ENCODE peak calls at places on chromosomes 4 and X, in six cellular contexts. One of them, this sample, is unnamed.

GRCh38 chrX:74540635-74541249 is 73.7 kb downstream of the RLIM start:
- DNase-seq in tibial artery: no peak
- DNase-seq in heart left ventricle: no peak
- DNase-seq in ovary: no peak
- DNase-seq in suprapubic skin: no peak
- DNase-seq in psoas muscle: no peak
- DNase-seq in this sample: no peak

GRCh38 chr4:116925900-116926457 is 159.4 kb downstream of the TRAM1L1 start:
- DNase-seq in tibial artery: no peak
- DNase-seq in heart left ventricle: no peak
- DNase-seq in ovary: no peak
- DNase-seq in suprapubic skin: no peak
- DNase-seq in psoas muscle: no peak
- DNase-seq in this sample: no peak

GRCh38 chr4:566035-566434 is 10.1 kb downstream of the TMEM271 start:
- DNase-seq in tibial artery: no peak
- DNase-seq in heart left ventricle: no peak
- DNase-seq in ovary: no peak
- DNase-seq in suprapubic skin: no peak
- DNase-seq in psoas muscle: no peak
- DNase-seq in this sample: no peak

GRCh38 chr4:51870441-51871188 is 27.7 kb downstream of the DCUN1D4 start:
- DNase-seq in tibial artery: no peak
- DNase-seq in heart left ventricle: no peak
- DNase-seq in ovary: no peak
- DNase-seq in suprapubic skin: no peak
- DNase-seq in psoas muscle: no peak
- DNase-seq in this sample: no peak

GRCh38 chrX:3990569-3990968 is 277.1 kb upstream of the PRKX start:
- DNase-seq in tibial artery: no peak
- DNase-seq in heart left ventricle: no peak
- DNase-seq in ovary: no peak
- DNase-seq in suprapubic skin: no peak
- DNase-seq in psoas muscle: no peak
- DNase-seq in this sample: no peak

GRCh38 chr4:27721193-27721592 is 860.6 kb downstream of the STIM2 start:
- DNase-seq in tibial artery: no peak
- DNase-seq in heart left ventricle: no peak
- DNase-seq in ovary: no peak
- DNase-seq in suprapubic skin: no peak
- DNase-seq in psoas muscle: no peak
- DNase-seq in this sample: no peak

GRCh38 chrX:19678941-19679340 is 163.6 kb upstream of the MAP3K15 start:
- DNase-seq in tibial artery: no peak
- DNase-seq in heart left ventricle: no peak
- DNase-seq in ovary: no peak
- DNase-seq in suprapubic skin: no peak
- DNase-seq in psoas muscle: no peak
- DNase-seq in this sample: no peak

GRCh38 chr4:19034089-19034488 is 1012.5 kb upstream of the LCORL start:
- DNase-seq in tibial artery: no peak
- DNase-seq in heart left ventricle: no peak
- DNase-seq in ovary: no peak
- DNase-seq in suprapubic skin: no peak
- DNase-seq in psoas muscle: no peak
- DNase-seq in this sample: no peak

GRCh38 chrX:30414144-30414543 is 105.0 kb upstream of the NR0B1 start:
- DNase-seq in tibial artery: no peak
- DNase-seq in heart left ventricle: no peak
- DNase-seq in ovary: no peak
- DNase-seq in suprapubic skin: no peak
- DNase-seq in psoas muscle: no peak
- DNase-seq in this sample: no peak

GRCh38 chrX:68183612-68184214 is 249.6 kb downstream of the OPHN1 start:
- DNase-seq in tibial artery: no peak
- DNase-seq in heart left ventricle: no peak
- DNase-seq in ovary: no peak
- DNase-seq in suprapubic skin: no peak
- DNase-seq in psoas muscle: no peak
- DNase-seq in this sample: no peak

GRCh38 chr4:76504613-76505465 is 69.8 kb downstream of the SHROOM3 start:
- DNase-seq in tibial artery: no peak
- DNase-seq in heart left ventricle: no peak
- DNase-seq in ovary: no peak
- DNase-seq in suprapubic skin: no peak
- DNase-seq in psoas muscle: no peak
- DNase-seq in this sample: no peak

GRCh38 chr4:139410312-139410711 is 43.6 kb upstream of the RAB33B start:
- DNase-seq in tibial artery: no peak
- DNase-seq in heart left ventricle: no peak
- DNase-seq in ovary: no peak
- DNase-seq in suprapubic skin: no peak
- DNase-seq in psoas muscle: no peak
- DNase-seq in this sample: no peak

GRCh38 chr4:158788608-158789007 is 19.8 kb downstream of the FNIP2 start:
- DNase-seq in tibial artery: no peak
- DNase-seq in heart left ventricle: no peak
- DNase-seq in ovary: no peak
- DNase-seq in suprapubic skin: no peak
- DNase-seq in psoas muscle: no peak
- DNase-seq in this sample: no peak

GRCh38 chrX:129540068-129540653 is at the start of gene OCRL:
- DNase-seq in tibial artery: peak
- DNase-seq in heart left ventricle: peak
- DNase-seq in ovary: peak
- DNase-seq in suprapubic skin: peak
- DNase-seq in psoas muscle: peak
- DNase-seq in this sample: peak

GRCh38 chr4:38753021-38753806 is 29.6 kb downstream of the TLR10 start:
- DNase-seq in tibial artery: peak
- DNase-seq in heart left ventricle: peak
- DNase-seq in ovary: peak
- DNase-seq in suprapubic skin: peak
- DNase-seq in psoas muscle: peak
- DNase-seq in this sample: peak

GRCh38 chrX:129925305-129926092 is 19.5 kb downstream of the UTP14A start:
- DNase-seq in tibial artery: peak
- DNase-seq in heart left ventricle: peak
- DNase-seq in ovary: peak
- DNase-seq in suprapubic skin: peak
- DNase-seq in psoas muscle: peak
- DNase-seq in this sample: peak

GRCh38 chrX:133365886-133366611 is 49.2 kb downstream of the GPC4 start:
- DNase-seq in tibial artery: no peak
- DNase-seq in heart left ventricle: no peak
- DNase-seq in ovary: no peak
- DNase-seq in suprapubic skin: no peak
- DNase-seq in psoas muscle: no peak
- DNase-seq in this sample: no peak

GRCh38 chr4:2795558-2796260 is 2.8 kb downstream of the SH3BP2 start:
- DNase-seq in tibial artery: peak
- DNase-seq in heart left ventricle: peak
- DNase-seq in ovary: peak
- DNase-seq in suprapubic skin: peak
- DNase-seq in psoas muscle: peak
- DNase-seq in this sample: no peak

GRCh38 chr4:183873389-183874185 is 31.5 kb upstream of the STOX2 start:
- DNase-seq in tibial artery: no peak
- DNase-seq in heart left ventricle: no peak
- DNase-seq in ovary: no peak
- DNase-seq in suprapubic skin: no peak
- DNase-seq in psoas muscle: no peak
- DNase-seq in this sample: no peak

GRCh38 chr4:22417408-22417807 is 98.5 kb downstream of the ADGRA3 start:
- DNase-seq in tibial artery: no peak
- DNase-seq in heart left ventricle: no peak
- DNase-seq in ovary: no peak
- DNase-seq in suprapubic skin: no peak
- DNase-seq in psoas muscle: no peak
- DNase-seq in this sample: no peak

GRCh38 chr4:85807247-85807915 is 332.4 kb downstream of the ARHGAP24 start:
- DNase-seq in tibial artery: no peak
- DNase-seq in heart left ventricle: peak
- DNase-seq in ovary: no peak
- DNase-seq in suprapubic skin: no peak
- DNase-seq in psoas muscle: peak
- DNase-seq in this sample: peak

GRCh38 chrX:37834937-37835336 is 12.4 kb downstream of the DYNLT3 start:
- DNase-seq in tibial artery: no peak
- DNase-seq in heart left ventricle: no peak
- DNase-seq in ovary: no peak
- DNase-seq in suprapubic skin: no peak
- DNase-seq in psoas muscle: no peak
- DNase-seq in this sample: no peak

GRCh38 chr4:155667538-155668511 is 1.2 kb downstream of the GUCY1A1 start:
- DNase-seq in tibial artery: peak
- DNase-seq in heart left ventricle: peak
- DNase-seq in ovary: peak
- DNase-seq in suprapubic skin: peak
- DNase-seq in psoas muscle: peak
- DNase-seq in this sample: peak

GRCh38 chr4:120630432-120630831 is 292.1 kb downstream of the PRDM5 start:
- DNase-seq in tibial artery: no peak
- DNase-seq in heart left ventricle: no peak
- DNase-seq in ovary: no peak
- DNase-seq in suprapubic skin: no peak
- DNase-seq in psoas muscle: no peak
- DNase-seq in this sample: no peak

GRCh38 chrX:153944140-153944799 is at the start of gene RENBP:
- DNase-seq in tibial artery: peak
- DNase-seq in heart left ventricle: peak
- DNase-seq in ovary: no peak
- DNase-seq in suprapubic skin: no peak
- DNase-seq in psoas muscle: no peak
- DNase-seq in this sample: no peak

GRCh38 chr4:159937595-159937994 is 834.7 kb downstream of the RAPGEF2 start:
- DNase-seq in tibial artery: no peak
- DNase-seq in heart left ventricle: no peak
- DNase-seq in ovary: no peak
- DNase-seq in suprapubic skin: no peak
- DNase-seq in psoas muscle: no peak
- DNase-seq in this sample: no peak

GRCh38 chr4:55321707-55322264 is 24.3 kb upstream of the SRD5A3 start:
- DNase-seq in tibial artery: peak
- DNase-seq in heart left ventricle: peak
- DNase-seq in ovary: peak
- DNase-seq in suprapubic skin: peak
- DNase-seq in psoas muscle: peak
- DNase-seq in this sample: no peak

GRCh38 chr4:41366911-41367517 is 110.3 kb downstream of the UCHL1 start:
- DNase-seq in tibial artery: no peak
- DNase-seq in heart left ventricle: no peak
- DNase-seq in ovary: no peak
- DNase-seq in suprapubic skin: no peak
- DNase-seq in psoas muscle: no peak
- DNase-seq in this sample: no peak

DNA sequence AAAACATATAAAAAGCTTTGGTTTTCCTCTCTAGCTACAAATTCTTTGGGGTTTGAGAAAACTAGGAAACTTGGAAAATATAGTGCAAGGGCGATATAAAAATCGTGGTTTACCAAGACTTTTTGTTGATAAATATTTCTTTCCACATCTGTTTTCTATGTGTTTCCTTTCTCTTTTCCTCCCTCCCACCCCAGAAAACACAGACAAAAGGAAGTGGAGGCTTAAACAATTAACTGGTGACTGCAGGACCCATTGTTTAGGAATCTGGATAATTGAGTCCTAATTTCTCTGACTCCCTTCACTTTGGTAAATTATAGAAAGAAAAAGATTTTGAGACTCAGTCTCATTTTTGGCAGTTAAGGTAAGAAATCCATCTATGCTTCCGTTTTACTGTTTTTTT is 203.8 kb downstream of the SPRY1 start:
- DNase-seq in tibial artery: no peak
- DNase-seq in heart left ventricle: no peak
- DNase-seq in ovary: no peak
- DNase-seq in suprapubic skin: no peak
- DNase-seq in psoas muscle: no peak
- DNase-seq in this sample: no peak
- H3K4me3 ChIP-seq in tibial artery: no peak
- H3K4me3 ChIP-seq in heart left ventricle: no peak
- H3K4me3 ChIP-seq in ovary: no peak
- H3K4me3 ChIP-seq in suprapubic skin: no peak
- H3K4me3 ChIP-seq in psoas muscle: no peak
- H3K4me3 ChIP-seq in this sample: no peak

DNA sequence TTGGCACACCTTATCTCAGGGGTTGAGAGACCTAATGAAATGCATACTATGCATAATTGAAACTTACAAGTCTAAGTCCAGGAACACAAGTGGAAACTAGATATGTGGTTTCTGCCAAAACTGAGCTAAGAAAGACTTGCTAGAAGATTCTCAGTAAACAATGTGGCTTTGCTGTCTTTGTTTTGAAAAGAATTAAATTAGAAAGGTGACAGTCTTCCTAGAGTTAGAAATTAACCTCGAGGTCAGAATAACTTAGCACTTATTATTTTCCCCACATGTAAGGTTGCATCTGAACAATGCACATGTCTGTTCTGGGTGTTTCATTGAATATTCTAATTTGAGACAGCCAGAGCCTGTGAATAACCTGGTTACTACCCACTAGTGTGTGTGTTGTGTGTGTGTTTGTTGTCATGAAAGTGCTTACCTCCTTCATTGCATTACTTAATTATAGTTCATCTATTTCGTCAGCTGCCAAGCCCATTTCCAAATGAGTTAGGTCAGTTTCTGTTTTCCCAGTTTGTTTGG is 1.5 kb downstream of the EREG start:
- DNase-seq in tibial artery: no peak
- DNase-seq in heart left ventricle: no peak
- DNase-seq in ovary: no peak
- DNase-seq in suprapubic skin: no peak
- DNase-seq in psoas muscle: no peak
- DNase-seq in this sample: no peak
- TF ChIP-seq CTCF in tibial artery: no peak
- TF ChIP-seq CTCF in heart left ventricle: no peak
- TF ChIP-seq CTCF in ovary: no peak
- TF ChIP-seq CTCF in suprapubic skin: no peak
- TF ChIP-seq CTCF in psoas muscle: no peak
- TF ChIP-seq CTCF in this sample: no peak

GRCh38 chrX:41087219-41087618 is 2.0 kb downstream of the USP9X start:
- DNase-seq in tibial artery: no peak
- DNase-seq in heart left ventricle: no peak
- DNase-seq in ovary: no peak
- DNase-seq in suprapubic skin: no peak
- DNase-seq in psoas muscle: no peak
- DNase-seq in this sample: no peak
- H3K4me3 ChIP-seq in tibial artery: peak
- H3K4me3 ChIP-seq in heart left ventricle: peak
- H3K4me3 ChIP-seq in ovary: peak
- H3K4me3 ChIP-seq in suprapubic skin: peak
- H3K4me3 ChIP-seq in psoas muscle: peak
- H3K4me3 ChIP-seq in this sample: peak

DNA sequence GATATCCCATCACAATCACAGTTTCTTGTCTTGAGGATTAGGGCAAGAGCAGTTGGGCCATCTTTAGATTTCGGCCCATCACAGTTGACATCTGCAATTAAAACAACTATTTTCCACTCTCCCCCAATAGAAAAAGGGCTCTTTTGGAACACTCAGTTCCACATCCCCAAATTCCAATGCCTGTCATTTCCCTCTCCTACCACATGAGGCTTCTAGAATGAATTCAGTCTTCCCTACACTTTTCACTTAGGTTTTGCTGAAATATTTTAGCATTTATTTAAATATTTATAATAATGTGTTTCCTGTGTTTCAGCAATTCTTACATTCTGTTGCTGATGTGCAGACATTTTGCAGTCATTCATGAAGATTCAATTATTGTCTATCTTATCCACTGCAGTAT is 118.4 kb downstream of the COX18 start:
- DNase-seq in tibial artery: no peak
- DNase-seq in heart left ventricle: no peak
- DNase-seq in ovary: no peak
- DNase-seq in suprapubic skin: no peak
- DNase-seq in psoas muscle: no peak
- DNase-seq in this sample: no peak
- TF ChIP-seq CTCF in tibial artery: no peak
- TF ChIP-seq CTCF in heart left ventricle: no peak
- TF ChIP-seq CTCF in ovary: no peak
- TF ChIP-seq CTCF in suprapubic skin: no peak
- TF ChIP-seq CTCF in psoas muscle: no peak
- TF ChIP-seq CTCF in this sample: no peak